ENCODE peak calls at places on chromosomes 3 and 15, in nine cellular contexts. Q, W, J, Z, P, A, X, K and V are unnamed samples.

GRCh38 chr3:137792633-137793271 is 28.6 kb downstream of the SOX14 start:
- DNase-seq in X (no peak), A (peak), J (no peak), Z (peak), P (peak), K (no peak), Q (no peak), W (no peak), V (no peak)

GRCh38 chr15:52301265-52301847 is 5.8 kb upstream of the MYO5C start:
- DNase-seq in K (no peak), X (no peak), J (no peak), W (no peak), P (no peak), A (no peak), Z (no peak), Q (no peak), V (no peak)

GRCh38 chr3:129555176-129555575 is 12.2 kb downstream of the H1-8 start:
- DNase-seq in Z (no peak), W (no peak), A (no peak), P (no peak), X (no peak), J (no peak), Q (no peak), K (no peak), V (no peak)

GRCh38 chr15:83014205-83014653 is 2.8 kb upstream of the C15orf40 start:
- DNase-seq in P (no peak), K (no peak), Q (no peak), X (no peak), Z (no peak), J (no peak), W (no peak), A (no peak), V (no peak)

GRCh38 chr3:15399970-15400369 is 27.4 kb downstream of the METTL6 start:
- DNase-seq in W (no peak), P (no peak), J (no peak), Q (no peak), Z (no peak), A (no peak), K (no peak), X (no peak), V (no peak)

GRCh38 chr3:115658337-115659181 is 35.2 kb downstream of the GAP43 start:
- DNase-seq in J (peak), W (peak), Q (peak), A (peak), Z (peak), P (peak), X (no peak), K (peak), V (peak)

GRCh38 chr3:38343797-38344594 is 2.6 kb upstream of the XYLB start:
- DNase-seq in P (no peak), W (no peak), A (no peak), Q (no peak), Z (no peak), X (no peak), J (peak), K (no peak), V (no peak)

GRCh38 chr3:13210221-13210975 is 137.2 kb upstream of the IQSEC1 start:
- DNase-seq in A (no peak), W (no peak), P (no peak), Q (no peak), Z (no peak), X (no peak), K (no peak), J (no peak), V (no peak)

GRCh38 chr3:165196577-165197561 is 685 bp upstream of the SLITRK3 start:
- DNase-seq in K (no peak), Q (no peak), J (no peak), W (no peak), Z (no peak), A (no peak), X (no peak), P (no peak), V (no peak)
- TF ChIP-seq POLR2A in K (no peak), Q (no peak), J (no peak), W (no peak), Z (no peak), A (no peak), X (no peak), P (no peak), V (no peak)

GRCh38 chr15:81321667-81322066 is 2.3 kb downstream of the STARD5 start:
- DNase-seq in A (no peak), X (no peak), Q (no peak), J (no peak), W (no peak), P (no peak), K (no peak), Z (no peak), V (no peak)

GRCh38 chr15:81322708-81323253 is 1.2 kb downstream of the STARD5 start:
- DNase-seq in Z (no peak), J (no peak), W (no peak), Q (no peak), A (no peak), P (no peak), K (no peak), X (no peak), V (no peak)

GRCh38 chr15:81326466-81327212 is 2.7 kb upstream of the STARD5 start:
- DNase-seq in J (no peak), Q (no peak), W (no peak), A (no peak), P (no peak), K (no peak), X (no peak), Z (peak), V (no peak)

GRCh38 chr15:81323559-81323943 is 390 bp downstream of the STARD5 start:
- DNase-seq in K (no peak), W (no peak), Q (no peak), X (no peak), P (no peak), Z (no peak), J (no peak), A (no peak), V (no peak)

DNA sequence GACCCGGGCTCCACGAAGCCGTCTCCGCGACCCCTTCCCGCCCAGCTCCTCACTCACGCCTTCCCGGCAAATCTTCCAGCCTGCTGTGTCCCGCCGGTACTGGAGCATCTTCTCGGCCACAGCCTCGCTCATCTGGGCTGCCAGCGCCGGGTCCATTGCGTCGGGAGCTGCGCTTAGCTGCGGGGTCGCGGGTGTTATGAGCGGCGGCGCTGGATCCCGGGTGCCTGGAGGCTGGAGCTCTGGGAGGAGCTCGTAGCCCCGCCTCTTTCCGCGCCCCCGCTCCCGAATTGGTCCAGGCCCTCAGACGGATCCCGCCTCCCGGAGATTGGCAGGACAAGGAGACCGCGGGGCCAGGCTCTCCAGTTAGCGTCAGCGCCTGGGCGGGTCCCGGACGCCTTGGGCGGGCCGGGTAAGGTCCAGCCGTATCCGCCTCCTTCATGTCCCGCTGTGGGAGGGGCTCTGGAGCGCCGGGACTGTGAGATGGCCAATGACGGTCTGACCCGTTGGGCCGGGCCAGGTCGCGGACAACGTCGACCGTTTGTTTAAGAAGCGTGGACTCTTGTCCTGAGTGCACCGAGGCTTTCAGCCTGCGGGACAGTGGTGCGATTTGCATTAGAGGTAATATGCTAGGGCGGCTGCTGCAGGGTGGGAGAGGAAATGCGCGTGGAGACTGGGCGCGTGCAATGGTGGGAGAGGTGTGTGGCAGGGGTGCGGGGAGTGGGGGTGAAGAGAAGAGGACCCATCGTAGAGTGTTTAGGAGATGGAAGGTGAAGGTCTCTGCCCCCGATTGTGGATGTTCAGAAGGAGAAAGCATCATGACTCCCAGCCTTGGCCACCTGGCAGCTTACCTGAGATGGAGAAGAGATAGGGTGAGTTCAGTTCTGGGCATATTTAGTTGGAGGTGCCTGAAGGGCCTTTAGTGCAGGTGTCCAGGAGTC is at the start of gene STARD5:
- DNase-seq in Z (peak), A (peak), X (peak), W (peak), P (peak), Q (peak), J (peak), K (peak), V (peak)
- TF ChIP-seq POLR2A in Z (peak), A (peak), X (peak), W (peak), P (peak), Q (peak), J (peak), K (peak), V (peak)

DNA sequence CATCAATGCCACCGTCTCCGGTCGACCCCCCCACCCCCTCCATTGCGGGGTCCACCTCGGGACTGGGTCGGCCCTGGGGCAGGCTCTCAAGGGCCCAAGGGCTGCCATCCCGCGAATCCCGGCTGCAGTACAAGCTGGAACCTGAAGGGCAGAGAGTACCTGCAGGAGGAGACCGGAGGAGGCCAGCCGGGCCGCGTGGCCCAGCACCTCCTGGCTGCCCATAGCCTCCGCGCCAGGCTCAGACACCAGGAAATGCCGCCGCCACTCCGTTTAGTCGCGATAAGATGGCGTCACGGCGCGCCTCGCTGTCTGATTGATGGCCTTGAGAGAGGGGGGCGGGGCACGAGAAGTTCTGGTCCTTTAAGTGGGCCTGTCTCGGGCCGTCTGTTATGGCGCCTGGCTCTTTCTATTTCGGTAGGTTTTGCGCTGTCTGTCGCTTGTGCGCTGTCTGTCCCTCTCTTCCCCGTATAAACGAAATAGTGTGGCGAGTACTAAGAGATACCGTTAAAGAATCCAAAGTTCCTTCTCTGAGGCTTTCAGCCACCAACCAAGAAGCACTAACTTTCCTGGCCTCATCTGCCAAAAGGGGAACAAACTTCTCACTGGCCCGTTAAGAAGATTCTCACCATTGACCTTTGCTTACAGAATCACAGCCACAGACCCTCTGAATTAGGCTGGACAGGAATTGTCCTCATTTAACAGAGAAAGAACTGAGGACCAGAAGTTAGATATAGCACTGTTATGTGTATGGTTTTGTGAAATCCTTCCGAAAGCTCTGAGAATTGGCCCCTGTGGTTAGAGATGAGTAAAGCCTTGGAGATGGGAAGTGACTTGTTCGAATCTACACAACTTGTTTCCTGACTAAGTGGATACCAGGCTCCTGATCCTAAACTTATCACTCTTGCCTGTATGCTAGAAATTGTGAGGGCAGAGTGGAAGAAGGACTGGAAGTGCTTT is at the start of gene RFT1:
- DNase-seq in J (peak), Q (peak), X (peak), W (peak), P (peak), Z (peak), K (peak), A (peak), V (peak)
- TF ChIP-seq POLR2A in J (peak), Q (no peak), X (peak), W (peak), P (peak), Z (peak), K (peak), A (peak), V (no peak)

GRCh38 chr3:9791790-9792404 is 376 bp downstream of the TADA3 start:
- DNase-seq in K (no peak), A (no peak), P (no peak), J (no peak), Q (no peak), X (no peak), Z (no peak), W (no peak), V (no peak)
- TF ChIP-seq POLR2A in K (no peak), A (peak), P (no peak), J (no peak), Q (no peak), X (no peak), Z (peak), W (no peak), V (no peak)

DNA sequence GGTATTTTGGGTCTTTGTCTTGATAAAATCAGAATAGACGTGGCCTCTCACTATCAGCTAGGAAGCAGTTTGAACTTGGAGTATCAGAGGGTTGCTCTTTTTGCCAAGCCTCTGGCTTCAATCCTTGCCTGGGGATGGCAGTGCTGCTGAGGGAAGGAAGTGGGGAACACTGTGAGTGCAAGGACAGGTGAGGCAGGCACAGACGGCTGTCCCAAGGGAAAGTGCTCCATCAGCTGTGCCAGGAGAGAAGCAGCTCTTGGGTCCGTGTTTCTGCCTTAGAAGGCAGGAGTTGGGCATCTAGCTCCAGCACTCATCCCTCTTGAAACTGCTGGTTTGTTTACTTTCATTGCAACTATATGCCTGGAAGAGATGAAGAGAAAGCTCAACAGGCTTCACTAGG is 33.2 kb downstream of the PML start:
- DNase-seq in J (no peak), W (no peak), X (no peak), K (no peak), Q (no peak), A (no peak), P (no peak), Z (no peak), V (no peak)
- TF ChIP-seq POLR2A in J (no peak), W (no peak), X (no peak), K (no peak), Q (no peak), A (no peak), P (no peak), Z (no peak), V (no peak)

DNA sequence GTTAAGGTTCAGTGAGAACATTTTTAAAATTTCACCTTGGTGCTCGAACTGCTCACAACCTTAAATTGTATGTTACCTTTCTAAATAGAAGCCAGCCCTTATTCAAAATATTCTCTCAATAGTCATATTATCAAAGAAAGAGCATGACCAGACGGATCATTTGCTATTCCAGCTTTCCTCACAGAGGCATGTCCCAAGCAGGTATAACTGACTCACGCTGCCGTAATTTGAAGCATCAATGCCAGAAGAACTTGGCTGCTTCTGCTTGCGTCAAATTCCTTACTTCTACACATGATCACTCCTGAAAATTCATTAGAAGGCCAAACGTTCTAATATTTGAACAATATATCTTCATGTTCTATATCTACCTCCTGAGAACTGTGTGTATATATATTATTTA is 69.5 kb upstream of the VGLL4 start:
- DNase-seq in P (no peak), Q (peak), X (no peak), Z (no peak), J (peak), A (no peak), W (no peak), K (no peak), V (no peak)
- TF ChIP-seq POLR2A in P (no peak), Q (no peak), X (no peak), Z (no peak), J (no peak), A (no peak), W (no peak), K (no peak), V (no peak)

DNA sequence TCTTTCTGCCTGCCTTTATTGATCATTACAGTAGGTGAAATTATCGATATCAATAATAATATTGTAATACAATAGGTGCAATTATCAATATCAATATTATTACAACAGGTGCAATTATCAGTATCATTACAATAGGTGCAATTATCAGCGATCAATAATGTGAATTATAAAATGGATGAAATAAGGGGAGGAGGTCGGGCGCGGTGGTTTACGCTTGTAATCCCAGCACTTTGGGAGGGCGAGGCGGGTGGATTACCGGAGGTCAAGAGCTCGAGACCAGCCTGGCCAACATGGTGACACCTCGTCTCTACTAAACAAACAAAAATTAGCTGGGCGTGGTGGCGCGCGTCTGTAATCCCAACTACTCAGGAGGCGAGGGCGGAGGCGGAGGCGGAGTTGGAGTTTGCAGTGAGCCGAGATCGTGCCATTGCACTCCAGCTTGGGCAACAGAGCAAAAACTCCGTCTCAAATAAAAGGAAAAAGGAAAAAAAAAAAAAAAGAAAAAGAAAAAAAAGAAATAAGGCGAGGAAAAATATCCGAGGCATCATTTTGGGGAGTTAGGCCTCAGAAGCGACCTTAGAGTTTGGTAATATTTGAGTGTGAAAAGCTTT is 611 bp upstream of the BNIP2 start:
- DNase-seq in P (peak), Z (peak), A (no peak), J (peak), W (no peak), X (peak), Q (peak), K (peak), V (peak)
- TF ChIP-seq POLR2A in P (no peak), Z (no peak), A (no peak), J (no peak), W (no peak), X (no peak), Q (no peak), K (no peak), V (no peak)

GRCh38 chr3:52242039-52242438 is 3.1 kb upstream of the TWF2 start:
- DNase-seq in K (no peak), J (no peak), Z (no peak), A (no peak), Q (no peak), X (no peak), P (no peak), W (no peak), V (no peak)

GRCh38 chr3:52245322-52246263 is at the start of gene PPM1M:
- DNase-seq in K (peak), A (peak), X (peak), J (peak), Z (peak), Q (peak), P (no peak), W (peak), V (peak)

GRCh38 chr3:52246264-52246620 is 683 bp downstream of the PPM1M start:
- DNase-seq in W (no peak), J (no peak), A (no peak), Q (no peak), K (no peak), Z (no peak), P (no peak), X (no peak), V (no peak)

GRCh38 chr3:52246728-52247454 is 1.3 kb downstream of the PPM1M start:
- DNase-seq in J (peak), A (no peak), X (peak), Z (no peak), K (no peak), P (no peak), Q (peak), W (no peak), V (no peak)

DNA sequence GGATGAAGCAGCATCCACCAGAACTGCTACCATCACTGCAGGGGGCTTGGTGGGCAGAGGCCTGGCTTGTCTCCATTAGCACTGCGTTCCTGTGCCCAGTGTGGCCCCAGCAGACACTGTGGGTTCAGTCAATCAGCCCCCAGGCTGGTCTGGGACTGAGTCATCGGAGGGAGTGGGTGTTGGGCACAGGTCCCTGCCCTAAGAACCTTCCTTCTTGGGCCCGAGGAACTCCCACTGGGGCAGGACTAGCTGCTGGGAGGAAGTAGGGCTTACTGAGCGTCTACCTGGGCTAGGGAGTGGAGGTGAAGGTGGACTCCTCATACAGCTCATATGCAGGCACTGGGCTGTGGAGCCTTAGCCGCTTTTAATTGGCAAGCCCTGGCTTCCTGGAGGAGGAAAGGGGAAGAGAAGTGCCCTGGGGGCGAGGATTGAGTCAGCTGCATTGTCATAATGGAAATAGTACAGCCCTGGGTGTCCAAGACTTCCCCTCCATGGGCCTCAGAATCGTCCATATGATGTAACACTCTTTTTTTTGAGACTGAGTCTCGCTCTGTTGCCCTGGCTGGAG is 1.4 kb upstream of the PPM1M start:
- DNase-seq in W (peak), A (peak), Z (peak), X (no peak), P (no peak), Q (peak), K (peak), J (peak), V (no peak)
- TF ChIP-seq POLR2A in W (peak), A (no peak), Z (no peak), X (no peak), P (no peak), Q (no peak), K (no peak), J (no peak), V (no peak)

GRCh38 chr3:151765685-151766084 is 32.0 kb downstream of the AADACL2 start:
- DNase-seq in A (no peak), Q (no peak), K (no peak), Z (no peak), P (no peak), W (no peak), J (no peak), X (no peak), V (no peak)
- TF ChIP-seq POLR2A in A (no peak), Q (no peak), K (no peak), Z (no peak), P (no peak), W (no peak), J (no peak), X (no peak), V (no peak)